ENCODE peak calls at places on chromosomes 4 and X, in ten cellular contexts. One of them, this sample, is unnamed.
A peak's percentile ranks its signal among the peaks of the same experiment; 100 is the strongest.

GRCh38 chr4:73257995-73258667 is 467 bp downstream of the ANKRD17 start:
- DNase-seq in AG04450: no peak
- DNase-seq in astrocyte of the spinal cord: peak; percentile 22
- DNase-seq in DMS79: peak; percentile 10
- DNase-seq in PC-3: peak; percentile 35
- DNase-seq in prostate gland: peak; percentile 11
- DNase-seq in AG20443: peak; percentile 20
- DNase-seq in ELF-1: peak; percentile 65
- DNase-seq in nephron progenitor cell: no peak
- DNase-seq in T47D: peak; percentile 13
- DNase-seq in this sample: no peak

GRCh38 chr4:7815562-7815961 is 124.1 kb downstream of the AFAP1 start:
- DNase-seq in ELF-1: no peak
- DNase-seq in DMS79: no peak
- DNase-seq in AG20443: peak; percentile 52
- DNase-seq in PC-3: no peak
- DNase-seq in T47D: no peak
- DNase-seq in astrocyte of the spinal cord: peak; percentile 86
- DNase-seq in AG04450: no peak
- DNase-seq in prostate gland: no peak
- DNase-seq in nephron progenitor cell: no peak
- DNase-seq in this sample: no peak

GRCh38 chr4:47551682-47552081 is 66.6 kb downstream of the ATP10D start:
- DNase-seq in astrocyte of the spinal cord: peak; percentile 56
- DNase-seq in nephron progenitor cell: no peak
- DNase-seq in PC-3: peak; percentile 43
- DNase-seq in ELF-1: no peak
- DNase-seq in DMS79: no peak
- DNase-seq in T47D: no peak
- DNase-seq in AG20443: peak; percentile 11
- DNase-seq in prostate gland: no peak
- DNase-seq in AG04450: no peak
- DNase-seq in this sample: no peak

GRCh38 chrX:29155286-29155685 is 568.0 kb downstream of the IL1RAPL1 start:
- DNase-seq in AG04450: no peak
- DNase-seq in PC-3: no peak
- DNase-seq in DMS79: no peak
- DNase-seq in prostate gland: no peak
- DNase-seq in nephron progenitor cell: no peak
- DNase-seq in ELF-1: no peak
- DNase-seq in AG20443: no peak
- DNase-seq in T47D: no peak
- DNase-seq in astrocyte of the spinal cord: no peak
- DNase-seq in this sample: no peak

GRCh38 chrX:9745417-9746115 is 20.1 kb downstream of the GPR143 start:
- DNase-seq in AG20443: no peak
- DNase-seq in prostate gland: no peak
- DNase-seq in astrocyte of the spinal cord: peak; percentile 19
- DNase-seq in AG04450: no peak
- DNase-seq in nephron progenitor cell: no peak
- DNase-seq in DMS79: no peak
- DNase-seq in T47D: no peak
- DNase-seq in ELF-1: peak; percentile 47
- DNase-seq in PC-3: no peak
- DNase-seq in this sample: no peak

GRCh38 chr4:136967069-136967468 is 565.2 kb downstream of the PCDH18 start:
- DNase-seq in astrocyte of the spinal cord: no peak
- DNase-seq in PC-3: peak; percentile 74
- DNase-seq in ELF-1: no peak
- DNase-seq in AG20443: no peak
- DNase-seq in prostate gland: no peak
- DNase-seq in nephron progenitor cell: no peak
- DNase-seq in AG04450: no peak
- DNase-seq in DMS79: no peak
- DNase-seq in T47D: no peak
- DNase-seq in this sample: no peak

GRCh38 chr4:23889368-23889767 is 479 bp downstream of the PPARGC1A start:
- DNase-seq in astrocyte of the spinal cord: peak; percentile 4
- DNase-seq in T47D: no peak
- DNase-seq in AG04450: no peak
- DNase-seq in nephron progenitor cell: no peak
- DNase-seq in PC-3: no peak
- DNase-seq in prostate gland: no peak
- DNase-seq in AG20443: no peak
- DNase-seq in DMS79: no peak
- DNase-seq in ELF-1: no peak
- DNase-seq in this sample: no peak

GRCh38 chr4:163492951-163493504 is 1.5 kb upstream of the TMA16 start:
- DNase-seq in nephron progenitor cell: no peak
- DNase-seq in AG20443: no peak
- DNase-seq in astrocyte of the spinal cord: no peak
- DNase-seq in ELF-1: peak; percentile 17
- DNase-seq in AG04450: no peak
- DNase-seq in PC-3: peak; percentile 8
- DNase-seq in DMS79: no peak
- DNase-seq in T47D: peak; percentile 49
- DNase-seq in prostate gland: no peak
- DNase-seq in this sample: no peak

GRCh38 chr4:8709050-8709728 is 116.6 kb downstream of the CPZ start:
- DNase-seq in PC-3: no peak
- DNase-seq in AG04450: no peak
- DNase-seq in DMS79: no peak
- DNase-seq in T47D: no peak
- DNase-seq in nephron progenitor cell: no peak
- DNase-seq in astrocyte of the spinal cord: no peak
- DNase-seq in ELF-1: no peak
- DNase-seq in AG20443: no peak
- DNase-seq in prostate gland: no peak
- DNase-seq in this sample: no peak

GRCh38 chr4:121155893-121156292 is 8.2 kb downstream of the TNIP3 start:
- DNase-seq in AG04450: peak; percentile 54
- DNase-seq in AG20443: peak; percentile 82
- DNase-seq in PC-3: peak; percentile 64
- DNase-seq in astrocyte of the spinal cord: peak; percentile 82
- DNase-seq in DMS79: no peak
- DNase-seq in T47D: no peak
- DNase-seq in ELF-1: no peak
- DNase-seq in prostate gland: no peak
- DNase-seq in nephron progenitor cell: no peak
- DNase-seq in this sample: no peak

GRCh38 chr4:20698820-20699219 is 1.4 kb upstream of the PACRGL start:
- DNase-seq in nephron progenitor cell: no peak
- DNase-seq in prostate gland: no peak
- DNase-seq in ELF-1: no peak
- DNase-seq in T47D: no peak
- DNase-seq in PC-3: no peak
- DNase-seq in DMS79: no peak
- DNase-seq in AG20443: no peak
- DNase-seq in astrocyte of the spinal cord: no peak
- DNase-seq in AG04450: no peak
- DNase-seq in this sample: no peak

GRCh38 chr4:140612356-140612755 is 43.6 kb upstream of the UCP1 start:
- DNase-seq in AG04450: no peak
- DNase-seq in astrocyte of the spinal cord: no peak
- DNase-seq in DMS79: no peak
- DNase-seq in ELF-1: no peak
- DNase-seq in nephron progenitor cell: no peak
- DNase-seq in PC-3: no peak
- DNase-seq in T47D: no peak
- DNase-seq in prostate gland: no peak
- DNase-seq in AG20443: no peak
- DNase-seq in this sample: no peak

GRCh38 chr4:40954119-40954668 is 204.4 kb downstream of the NSUN7 start:
- DNase-seq in astrocyte of the spinal cord: no peak
- DNase-seq in T47D: no peak
- DNase-seq in ELF-1: no peak
- DNase-seq in AG20443: no peak
- DNase-seq in AG04450: no peak
- DNase-seq in PC-3: no peak
- DNase-seq in nephron progenitor cell: no peak
- DNase-seq in DMS79: no peak
- DNase-seq in prostate gland: no peak
- DNase-seq in this sample: no peak

GRCh38 chr4:139919513-139919912 is 234.5 kb downstream of the MAML3 start:
- DNase-seq in nephron progenitor cell: no peak
- DNase-seq in AG20443: peak; percentile 79
- DNase-seq in AG04450: no peak
- DNase-seq in prostate gland: no peak
- DNase-seq in DMS79: no peak
- DNase-seq in PC-3: no peak
- DNase-seq in T47D: peak; percentile 32
- DNase-seq in ELF-1: peak; percentile 41
- DNase-seq in astrocyte of the spinal cord: peak; percentile 54
- DNase-seq in this sample: no peak

GRCh38 chr4:38667005-38667771 is 3.2 kb downstream of the KLF3 start:
- DNase-seq in T47D: peak; percentile 70
- DNase-seq in DMS79: no peak
- DNase-seq in nephron progenitor cell: peak; percentile 53
- DNase-seq in astrocyte of the spinal cord: peak; percentile 98
- DNase-seq in AG04450: peak; percentile 97
- DNase-seq in ELF-1: peak; percentile 96
- DNase-seq in PC-3: peak; percentile 85
- DNase-seq in prostate gland: peak; percentile 88
- DNase-seq in AG20443: peak; percentile 89
- DNase-seq in this sample: peak; percentile 77

GRCh38 chr4:6909970-6910339 is 329 bp downstream of the TBC1D14 start:
- DNase-seq in ELF-1: no peak
- DNase-seq in prostate gland: no peak
- DNase-seq in AG04450: no peak
- DNase-seq in DMS79: no peak
- DNase-seq in nephron progenitor cell: peak; percentile 62
- DNase-seq in T47D: no peak
- DNase-seq in PC-3: peak; percentile 8
- DNase-seq in astrocyte of the spinal cord: no peak
- DNase-seq in AG20443: no peak
- DNase-seq in this sample: no peak

GRCh38 chr4:165505991-165506779 is 127.4 kb downstream of the CPE start:
- DNase-seq in PC-3: peak; percentile 61
- DNase-seq in AG20443: peak; percentile 32
- DNase-seq in prostate gland: no peak
- DNase-seq in nephron progenitor cell: no peak
- DNase-seq in T47D: no peak
- DNase-seq in ELF-1: no peak
- DNase-seq in astrocyte of the spinal cord: no peak
- DNase-seq in AG04450: peak; percentile 23
- DNase-seq in DMS79: no peak
- DNase-seq in this sample: no peak

GRCh38 chr4:173424899-173425805 is 26.2 kb upstream of the SCRG1 start:
- DNase-seq in prostate gland: no peak
- DNase-seq in ELF-1: no peak
- DNase-seq in nephron progenitor cell: no peak
- DNase-seq in AG20443: peak; percentile 61
- DNase-seq in PC-3: peak; percentile 20
- DNase-seq in astrocyte of the spinal cord: peak; percentile 79
- DNase-seq in DMS79: no peak
- DNase-seq in AG04450: no peak
- DNase-seq in T47D: no peak
- DNase-seq in this sample: no peak

GRCh38 chrX:133083899-133084298 is 13.0 kb downstream of the USP26 start:
- DNase-seq in PC-3: no peak
- DNase-seq in T47D: no peak
- DNase-seq in prostate gland: no peak
- DNase-seq in DMS79: no peak
- DNase-seq in AG04450: no peak
- DNase-seq in astrocyte of the spinal cord: no peak
- DNase-seq in AG20443: no peak
- DNase-seq in nephron progenitor cell: no peak
- DNase-seq in ELF-1: no peak
- DNase-seq in this sample: no peak

GRCh38 chr4:99917575-99917974 is 23.3 kb upstream of the LAMTOR3 start:
- DNase-seq in AG04450: no peak
- DNase-seq in DMS79: no peak
- DNase-seq in astrocyte of the spinal cord: no peak
- DNase-seq in ELF-1: no peak
- DNase-seq in AG20443: no peak
- DNase-seq in nephron progenitor cell: no peak
- DNase-seq in T47D: no peak
- DNase-seq in PC-3: no peak
- DNase-seq in prostate gland: no peak
- DNase-seq in this sample: no peak

GRCh38 chrX:19964017-19964710 is 26.7 kb downstream of the BCLAF3 start:
- DNase-seq in T47D: no peak
- DNase-seq in prostate gland: no peak
- DNase-seq in AG20443: no peak
- DNase-seq in astrocyte of the spinal cord: no peak
- DNase-seq in DMS79: no peak
- DNase-seq in AG04450: no peak
- DNase-seq in PC-3: peak; percentile 62
- DNase-seq in ELF-1: no peak
- DNase-seq in nephron progenitor cell: no peak
- DNase-seq in this sample: no peak

GRCh38 chrX:141278306-141278705 is 36.0 kb upstream of the SPANXC start:
- DNase-seq in ELF-1: peak; percentile 48
- DNase-seq in DMS79: no peak
- DNase-seq in astrocyte of the spinal cord: peak; percentile 7
- DNase-seq in PC-3: peak; percentile 54
- DNase-seq in AG04450: no peak
- DNase-seq in nephron progenitor cell: peak; percentile 10
- DNase-seq in prostate gland: no peak
- DNase-seq in AG20443: peak; percentile 18
- DNase-seq in T47D: peak; percentile 44
- DNase-seq in this sample: peak; percentile 2

GRCh38 chr4:184248216-184248615 is 30.5 kb upstream of the ENPP6 start:
- DNase-seq in prostate gland: no peak
- DNase-seq in nephron progenitor cell: no peak
- DNase-seq in AG04450: no peak
- DNase-seq in PC-3: no peak
- DNase-seq in ELF-1: no peak
- DNase-seq in T47D: no peak
- DNase-seq in AG20443: no peak
- DNase-seq in astrocyte of the spinal cord: no peak
- DNase-seq in DMS79: no peak
- DNase-seq in this sample: no peak

GRCh38 chr4:104860227-104861123 is 286.2 kb upstream of the TET2 start:
- DNase-seq in nephron progenitor cell: peak; percentile 69
- DNase-seq in ELF-1: peak; percentile 60
- DNase-seq in AG20443: peak; percentile 58
- DNase-seq in PC-3: peak; percentile 90
- DNase-seq in astrocyte of the spinal cord: peak; percentile 84
- DNase-seq in T47D: peak; percentile 83
- DNase-seq in AG04450: peak; percentile 30
- DNase-seq in prostate gland: peak; percentile 70
- DNase-seq in DMS79: no peak
- DNase-seq in this sample: peak; percentile 26

GRCh38 chr4:1400861-1401408 is 5.3 kb downstream of the NKX1-1 start:
- DNase-seq in astrocyte of the spinal cord: no peak
- DNase-seq in DMS79: no peak
- DNase-seq in prostate gland: no peak
- DNase-seq in nephron progenitor cell: peak; percentile 0
- DNase-seq in AG04450: no peak
- DNase-seq in T47D: no peak
- DNase-seq in AG20443: no peak
- DNase-seq in PC-3: no peak
- DNase-seq in ELF-1: no peak
- DNase-seq in this sample: no peak

GRCh38 chr4:1182313-1182712 is 9.9 kb upstream of the SPON2 start:
- DNase-seq in ELF-1: no peak
- DNase-seq in DMS79: no peak
- DNase-seq in nephron progenitor cell: no peak
- DNase-seq in AG04450: no peak
- DNase-seq in PC-3: no peak
- DNase-seq in T47D: no peak
- DNase-seq in prostate gland: no peak
- DNase-seq in astrocyte of the spinal cord: no peak
- DNase-seq in AG20443: no peak
- DNase-seq in this sample: no peak

GRCh38 chr4:85707591-85707990 is 232.6 kb downstream of the ARHGAP24 start:
- DNase-seq in nephron progenitor cell: no peak
- DNase-seq in PC-3: no peak
- DNase-seq in AG04450: no peak
- DNase-seq in astrocyte of the spinal cord: no peak
- DNase-seq in T47D: no peak
- DNase-seq in DMS79: no peak
- DNase-seq in AG20443: no peak
- DNase-seq in ELF-1: no peak
- DNase-seq in prostate gland: no peak
- DNase-seq in this sample: no peak

GRCh38 chrX:108640817-108641216 is 95.5 kb downstream of the IRS4 start:
- DNase-seq in nephron progenitor cell: no peak
- DNase-seq in astrocyte of the spinal cord: no peak
- DNase-seq in AG20443: no peak
- DNase-seq in PC-3: no peak
- DNase-seq in prostate gland: no peak
- DNase-seq in ELF-1: no peak
- DNase-seq in AG04450: no peak
- DNase-seq in DMS79: no peak
- DNase-seq in T47D: no peak
- DNase-seq in this sample: no peak

This sample was measured in HuH-7.5.